ENCODE peak calls at places on chromosomes 4 and X, in five cellular contexts. One of them, this sample, is unnamed.

GRCh38 chr4:82017680-82018079 is 356.1 kb downstream of the HNRNPD start:
- DNase-seq in NCI-H1092: no peak
- DNase-seq in neural crest cell: peak; percentile 25
- DNase-seq in midbrain: no peak
- DNase-seq in A549: peak; percentile 5
- DNase-seq in this sample: no peak

GRCh38 chrX:132741706-132742105 is 216.7 kb downstream of the HS6ST2 start:
- DNase-seq in NCI-H1092: no peak
- DNase-seq in neural crest cell: no peak
- DNase-seq in midbrain: no peak
- DNase-seq in A549: no peak
- DNase-seq in this sample: no peak

GRCh38 chr4:88659061-88659889 is 38.4 kb downstream of the NAP1L5 start:
- DNase-seq in NCI-H1092: peak; percentile 32
- DNase-seq in neural crest cell: no peak
- DNase-seq in midbrain: peak; percentile 63
- DNase-seq in A549: peak; percentile 67
- DNase-seq in this sample: no peak

GRCh38 chrX:40132751-40133150 is 35.0 kb upstream of the BCOR start:
- DNase-seq in NCI-H1092: no peak
- DNase-seq in neural crest cell: no peak
- DNase-seq in midbrain: no peak
- DNase-seq in A549: peak; percentile 74
- DNase-seq in this sample: no peak

GRCh38 chr4:105957680-105958079 is 62.4 kb downstream of the NPNT start:
- DNase-seq in NCI-H1092: no peak
- DNase-seq in neural crest cell: no peak
- DNase-seq in midbrain: no peak
- DNase-seq in A549: no peak
- DNase-seq in this sample: no peak

GRCh38 chr4:169410839-169411770 is 140.3 kb upstream of the SH3RF1 start:
- DNase-seq in NCI-H1092: no peak
- DNase-seq in neural crest cell: peak; percentile 16
- DNase-seq in midbrain: no peak
- DNase-seq in A549: peak; percentile 1
- DNase-seq in this sample: no peak

GRCh38 chr4:182227611-182228010 is 15.6 kb upstream of the TENM3 start:
- DNase-seq in NCI-H1092: no peak
- DNase-seq in neural crest cell: no peak
- DNase-seq in midbrain: no peak
- DNase-seq in A549: no peak
- DNase-seq in this sample: no peak

GRCh38 chr4:55503164-55503563 is 43.5 kb downstream of the CLOCK start:
- DNase-seq in NCI-H1092: no peak
- DNase-seq in neural crest cell: no peak
- DNase-seq in midbrain: no peak
- DNase-seq in A549: peak; percentile 2
- DNase-seq in this sample: no peak

GRCh38 chrX:47380268-47380667 is 9.9 kb downstream of the ZNF157 start:
- DNase-seq in NCI-H1092: no peak
- DNase-seq in neural crest cell: no peak
- DNase-seq in midbrain: no peak
- DNase-seq in A549: no peak
- DNase-seq in this sample: no peak

GRCh38 chr4:98148856-98149255 is 5.6 kb upstream of the STPG2 start:
- DNase-seq in NCI-H1092: no peak
- DNase-seq in neural crest cell: no peak
- DNase-seq in midbrain: no peak
- DNase-seq in A549: no peak
- DNase-seq in this sample: no peak

GRCh38 chrX:68947882-68948605 is 119.2 kb downstream of the EFNB1 start:
- DNase-seq in NCI-H1092: no peak
- DNase-seq in neural crest cell: no peak
- DNase-seq in midbrain: no peak
- DNase-seq in A549: no peak
- DNase-seq in this sample: no peak

GRCh38 chrX:38489341-38489740 is 72.0 kb upstream of the TSPAN7 start:
- DNase-seq in NCI-H1092: no peak
- DNase-seq in neural crest cell: no peak
- DNase-seq in midbrain: no peak
- DNase-seq in A549: no peak
- DNase-seq in this sample: no peak

GRCh38 chrX:1165535-1166196 is 46.8 kb downstream of the CRLF2 start:
- DNase-seq in NCI-H1092: no peak
- DNase-seq in neural crest cell: no peak
- DNase-seq in midbrain: no peak
- DNase-seq in A549: peak; percentile 84
- DNase-seq in this sample: no peak

This sample was measured in dorsolateral prefrontal cortex.